ENCODE peak calls at places on chromosome 7, in seven cellular contexts. One of them, this sample, is unnamed.

GRCh38 chr7:117053407-117053806 is 100.1 kb downstream of the ST7 start:
- DNase-seq in fibroblast of lung: no peak
- DNase-seq in stomach: no peak
- DNase-seq in psoas muscle: no peak
- DNase-seq in CD8-positive, alpha-beta memory T cell: no peak
- DNase-seq in tibial artery: no peak
- DNase-seq in transverse colon: no peak
- DNase-seq in this sample: no peak

GRCh38 chr7:4842302-4843064 is 19.3 kb downstream of the PAPOLB start:
- DNase-seq in CD8-positive, alpha-beta memory T cell: no peak
- DNase-seq in psoas muscle: no peak
- DNase-seq in tibial artery: no peak
- DNase-seq in fibroblast of lung: no peak
- DNase-seq in transverse colon: no peak
- DNase-seq in stomach: no peak
- DNase-seq in this sample: no peak

GRCh38 chr7:115097175-115097671 is 175.3 kb downstream of the MDFIC start:
- DNase-seq in transverse colon: no peak
- DNase-seq in CD8-positive, alpha-beta memory T cell: no peak
- DNase-seq in fibroblast of lung: peak; percentile 89
- DNase-seq in tibial artery: no peak
- DNase-seq in psoas muscle: no peak
- DNase-seq in stomach: no peak
- DNase-seq in this sample: no peak

GRCh38 chr7:158830211-158830723 is 958 bp upstream of the ESYT2 start:
- DNase-seq in CD8-positive, alpha-beta memory T cell: no peak
- DNase-seq in tibial artery: no peak
- DNase-seq in stomach: no peak
- DNase-seq in psoas muscle: no peak
- DNase-seq in fibroblast of lung: no peak
- DNase-seq in transverse colon: no peak
- DNase-seq in this sample: no peak

GRCh38 chr7:94584113-94584512 is 71.8 kb downstream of the SGCE start:
- DNase-seq in fibroblast of lung: peak; percentile 47
- DNase-seq in CD8-positive, alpha-beta memory T cell: no peak
- DNase-seq in stomach: peak; percentile 59
- DNase-seq in tibial artery: no peak
- DNase-seq in transverse colon: no peak
- DNase-seq in psoas muscle: no peak
- DNase-seq in this sample: peak; percentile 3

GRCh38 chr7:55464422-55464821 is 99.3 kb downstream of the LANCL2 start:
- DNase-seq in psoas muscle: no peak
- DNase-seq in tibial artery: no peak
- DNase-seq in fibroblast of lung: no peak
- DNase-seq in transverse colon: no peak
- DNase-seq in CD8-positive, alpha-beta memory T cell: no peak
- DNase-seq in stomach: no peak
- DNase-seq in this sample: no peak

GRCh38 chr7:26091933-26092332 is 60.1 kb upstream of the NFE2L3 start:
- DNase-seq in stomach: no peak
- DNase-seq in transverse colon: no peak
- DNase-seq in fibroblast of lung: peak; percentile 8
- DNase-seq in tibial artery: no peak
- DNase-seq in CD8-positive, alpha-beta memory T cell: no peak
- DNase-seq in psoas muscle: no peak
- DNase-seq in this sample: no peak

GRCh38 chr7:71016387-71016786 is 115.6 kb upstream of the GALNT17 start:
- DNase-seq in fibroblast of lung: peak; percentile 0
- DNase-seq in psoas muscle: no peak
- DNase-seq in stomach: no peak
- DNase-seq in CD8-positive, alpha-beta memory T cell: no peak
- DNase-seq in transverse colon: no peak
- DNase-seq in tibial artery: no peak
- DNase-seq in this sample: no peak

GRCh38 chr7:25970381-25970780 is 181.6 kb upstream of the NFE2L3 start:
- DNase-seq in psoas muscle: no peak
- DNase-seq in CD8-positive, alpha-beta memory T cell: no peak
- DNase-seq in stomach: no peak
- DNase-seq in tibial artery: no peak
- DNase-seq in fibroblast of lung: no peak
- DNase-seq in transverse colon: no peak
- DNase-seq in this sample: peak; percentile 71

GRCh38 chr7:141544831-141545230 is 6.4 kb upstream of the AGK start:
- DNase-seq in fibroblast of lung: no peak
- DNase-seq in transverse colon: no peak
- DNase-seq in CD8-positive, alpha-beta memory T cell: no peak
- DNase-seq in stomach: no peak
- DNase-seq in tibial artery: no peak
- DNase-seq in psoas muscle: no peak
- DNase-seq in this sample: no peak

GRCh38 chr7:47529826-47530555 is 51.9 kb downstream of the TNS3 start:
- DNase-seq in psoas muscle: no peak
- DNase-seq in stomach: no peak
- DNase-seq in CD8-positive, alpha-beta memory T cell: no peak
- DNase-seq in fibroblast of lung: no peak
- DNase-seq in transverse colon: no peak
- DNase-seq in tibial artery: no peak
- DNase-seq in this sample: no peak

GRCh38 chr7:133391220-133391619 is 138.3 kb downstream of the EXOC4 start:
- DNase-seq in CD8-positive, alpha-beta memory T cell: no peak
- DNase-seq in transverse colon: no peak
- DNase-seq in psoas muscle: no peak
- DNase-seq in fibroblast of lung: no peak
- DNase-seq in tibial artery: no peak
- DNase-seq in stomach: no peak
- DNase-seq in this sample: no peak

GRCh38 chr7:155214328-155214986 is 83.2 kb upstream of the INSIG1 start:
- DNase-seq in transverse colon: no peak
- DNase-seq in psoas muscle: no peak
- DNase-seq in tibial artery: no peak
- DNase-seq in fibroblast of lung: no peak
- DNase-seq in stomach: no peak
- DNase-seq in CD8-positive, alpha-beta memory T cell: no peak
- DNase-seq in this sample: peak; percentile 61

GRCh38 chr7:70178787-70179186 is 580.5 kb downstream of the AUTS2 start:
- DNase-seq in transverse colon: peak; percentile 84
- DNase-seq in psoas muscle: no peak
- DNase-seq in CD8-positive, alpha-beta memory T cell: no peak
- DNase-seq in tibial artery: no peak
- DNase-seq in fibroblast of lung: peak; percentile 77
- DNase-seq in stomach: no peak
- DNase-seq in this sample: peak; percentile 83

GRCh38 chr7:152307902-152308301 is 127.9 kb downstream of the KMT2C start:
- DNase-seq in psoas muscle: no peak
- DNase-seq in tibial artery: no peak
- DNase-seq in transverse colon: no peak
- DNase-seq in fibroblast of lung: no peak
- DNase-seq in stomach: no peak
- DNase-seq in CD8-positive, alpha-beta memory T cell: no peak
- DNase-seq in this sample: no peak

GRCh38 chr7:77687747-77688144 is 8.5 kb upstream of the RSBN1L start:
- DNase-seq in transverse colon: no peak
- DNase-seq in fibroblast of lung: no peak
- DNase-seq in stomach: no peak
- DNase-seq in psoas muscle: no peak
- DNase-seq in tibial artery: no peak
- DNase-seq in CD8-positive, alpha-beta memory T cell: no peak
- DNase-seq in this sample: no peak
- H3K27ac ChIP-seq in transverse colon: peak overlapping the region; percentile 66
- H3K27ac ChIP-seq in fibroblast of lung: no peak overlapping the region
- H3K27ac ChIP-seq in stomach: peak overlapping the region; percentile 53
- H3K27ac ChIP-seq in psoas muscle: no peak overlapping the region
- H3K27ac ChIP-seq in tibial artery: no peak overlapping the region
- H3K27ac ChIP-seq in CD8-positive, alpha-beta memory T cell: no peak overlapping the region
- H3K27ac ChIP-seq in this sample: no peak overlapping the region

GRCh38 chr7:781936-782529 is 50.2 kb upstream of the SUN1 start:
- DNase-seq in CD8-positive, alpha-beta memory T cell: no peak
- DNase-seq in psoas muscle: no peak
- DNase-seq in transverse colon: no peak
- DNase-seq in tibial artery: no peak
- DNase-seq in stomach: no peak
- DNase-seq in fibroblast of lung: no peak
- DNase-seq in this sample: no peak
- H3K27ac ChIP-seq in CD8-positive, alpha-beta memory T cell: no peak overlapping the region
- H3K27ac ChIP-seq in psoas muscle: no peak overlapping the region
- H3K27ac ChIP-seq in transverse colon: peak overlapping the region; percentile 12
- H3K27ac ChIP-seq in tibial artery: peak overlapping the region; percentile 70
- H3K27ac ChIP-seq in stomach: peak overlapping the region; percentile 32
- H3K27ac ChIP-seq in fibroblast of lung: no peak overlapping the region
- H3K27ac ChIP-seq in this sample: no peak overlapping the region

DNA sequence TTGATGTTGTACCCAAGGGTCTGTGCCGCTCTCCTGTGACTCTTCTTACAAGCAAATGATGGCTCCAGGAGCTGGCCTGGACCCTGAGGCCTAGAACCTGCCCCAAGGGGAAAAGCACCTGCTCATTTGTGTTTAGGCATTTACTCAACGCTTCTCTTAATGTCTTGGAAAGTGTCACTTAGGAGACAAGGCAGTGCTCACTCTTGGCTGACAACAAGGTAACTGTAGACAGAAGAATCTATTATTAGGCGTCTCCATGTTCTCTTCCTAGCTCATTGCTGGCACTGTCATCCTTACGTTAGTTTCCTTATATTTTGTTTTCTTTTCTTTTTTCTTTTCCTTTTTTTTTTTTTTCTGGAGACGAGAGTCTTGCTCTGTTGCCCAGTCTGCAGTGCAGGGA is 38.1 kb upstream of the SUN1 start:
- DNase-seq in transverse colon: no peak
- DNase-seq in stomach: no peak
- DNase-seq in CD8-positive, alpha-beta memory T cell: no peak
- DNase-seq in tibial artery: no peak
- DNase-seq in psoas muscle: no peak
- DNase-seq in fibroblast of lung: no peak
- DNase-seq in this sample: no peak
- H3K27ac ChIP-seq in transverse colon: peak overlapping the region; percentile 41
- H3K27ac ChIP-seq in stomach: no peak overlapping the region
- H3K27ac ChIP-seq in CD8-positive, alpha-beta memory T cell: no peak overlapping the region
- H3K27ac ChIP-seq in tibial artery: no peak overlapping the region
- H3K27ac ChIP-seq in psoas muscle: peak overlapping the region; percentile 84
- H3K27ac ChIP-seq in fibroblast of lung: no peak overlapping the region
- H3K27ac ChIP-seq in this sample: peak overlapping the region; percentile 58

DNA sequence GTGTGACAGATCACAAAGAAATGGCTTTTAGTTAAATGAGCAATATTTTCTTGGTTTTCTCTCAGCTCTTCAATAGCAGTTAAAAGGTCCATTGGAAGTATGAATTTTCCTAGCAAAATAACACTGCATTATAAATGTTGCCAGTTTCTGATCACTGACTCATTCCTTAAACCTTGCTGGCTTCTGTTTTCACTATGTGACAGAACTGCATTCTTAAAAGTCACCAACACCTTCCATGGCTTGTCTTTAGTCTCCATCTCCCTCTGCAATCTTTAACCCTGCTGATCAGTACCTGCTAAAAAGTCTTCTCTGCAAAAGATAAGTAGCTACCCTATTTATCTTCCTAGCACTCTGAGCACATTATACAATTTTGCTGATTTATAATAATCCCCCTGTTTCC is 405.0 kb upstream of the LRRN3 start:
- DNase-seq in stomach: no peak
- DNase-seq in CD8-positive, alpha-beta memory T cell: no peak
- DNase-seq in tibial artery: no peak
- DNase-seq in transverse colon: no peak
- DNase-seq in psoas muscle: no peak
- DNase-seq in fibroblast of lung: no peak
- DNase-seq in this sample: no peak
- H3K27ac ChIP-seq in stomach: no peak overlapping the region
- H3K27ac ChIP-seq in CD8-positive, alpha-beta memory T cell: no peak overlapping the region
- H3K27ac ChIP-seq in tibial artery: no peak overlapping the region
- H3K27ac ChIP-seq in transverse colon: no peak overlapping the region
- H3K27ac ChIP-seq in psoas muscle: no peak overlapping the region
- H3K27ac ChIP-seq in fibroblast of lung: no peak overlapping the region
- H3K27ac ChIP-seq in this sample: no peak overlapping the region

DNA sequence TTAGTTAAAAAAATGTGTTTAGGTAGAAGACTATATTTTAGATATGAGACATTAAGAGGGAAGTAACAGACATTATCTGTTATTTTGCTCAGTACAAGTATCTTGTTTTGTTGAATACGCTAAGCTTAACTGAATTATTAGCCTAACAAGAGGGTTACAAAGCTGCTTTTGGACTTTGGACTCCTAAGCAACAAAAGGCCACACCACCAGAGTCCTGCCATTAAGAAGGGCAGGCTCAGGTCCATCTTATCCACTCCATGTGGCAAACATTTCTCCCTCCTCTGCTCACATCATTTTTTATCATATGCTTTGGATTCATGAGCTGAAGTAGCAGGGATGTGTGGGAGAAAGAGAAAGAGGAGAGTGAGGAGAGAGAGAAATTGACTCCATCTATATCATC is 33.5 kb downstream of the OSBPL3 start:
- DNase-seq in tibial artery: no peak
- DNase-seq in stomach: no peak
- DNase-seq in CD8-positive, alpha-beta memory T cell: no peak
- DNase-seq in psoas muscle: no peak
- DNase-seq in transverse colon: no peak
- DNase-seq in fibroblast of lung: no peak
- DNase-seq in this sample: peak; percentile 53
- H3K27ac ChIP-seq in tibial artery: no peak overlapping the region
- H3K27ac ChIP-seq in stomach: no peak overlapping the region
- H3K27ac ChIP-seq in CD8-positive, alpha-beta memory T cell: no peak overlapping the region
- H3K27ac ChIP-seq in psoas muscle: no peak overlapping the region
- H3K27ac ChIP-seq in transverse colon: no peak overlapping the region
- H3K27ac ChIP-seq in fibroblast of lung: no peak overlapping the region
- H3K27ac ChIP-seq in this sample: no peak overlapping the region

GRCh38 chr7:67267914-67268313 is 271.3 kb downstream of the TYW1 start:
- DNase-seq in transverse colon: no peak
- DNase-seq in stomach: no peak
- DNase-seq in tibial artery: no peak
- DNase-seq in psoas muscle: no peak
- DNase-seq in CD8-positive, alpha-beta memory T cell: no peak
- DNase-seq in fibroblast of lung: no peak
- DNase-seq in this sample: no peak
- H3K27ac ChIP-seq in transverse colon: no peak overlapping the region
- H3K27ac ChIP-seq in stomach: no peak overlapping the region
- H3K27ac ChIP-seq in tibial artery: no peak overlapping the region
- H3K27ac ChIP-seq in psoas muscle: no peak overlapping the region
- H3K27ac ChIP-seq in CD8-positive, alpha-beta memory T cell: no peak overlapping the region
- H3K27ac ChIP-seq in fibroblast of lung: no peak overlapping the region
- H3K27ac ChIP-seq in this sample: no peak overlapping the region